ENCODE peak calls at places on chromosomes 11 and 22, in eight cellular contexts. One of them, this sample, is unnamed.

GRCh38 chr11:86676533-86677154 is 4.2 kb upstream of the ME3 start:
- DNase-seq in kidney: peak
- DNase-seq in stimulated activated CD4-positive, alpha-beta T cell treated with anti-CD3 and anti-CD28 coated beads, Interleukin-12 subunit alpha, Interleukin-12 subunit beta, amount 100 ng/mL, for 4 hours: no peak
- DNase-seq in 8988T: peak
- DNase-seq in mesendoderm: peak
- DNase-seq in amniotic stem cell: no peak
- DNase-seq in EL: peak
- DNase-seq in memory B cell: no peak
- DNase-seq in this sample: no peak

GRCh38 chr22:46993626-46994025 is 231.2 kb downstream of the TBC1D22A start:
- DNase-seq in kidney: peak
- DNase-seq in stimulated activated CD4-positive, alpha-beta T cell treated with anti-CD3 and anti-CD28 coated beads, Interleukin-12 subunit alpha, Interleukin-12 subunit beta, amount 100 ng/mL, for 4 hours: no peak
- DNase-seq in 8988T: no peak
- DNase-seq in mesendoderm: peak
- DNase-seq in amniotic stem cell: no peak
- DNase-seq in EL: no peak
- DNase-seq in memory B cell: no peak
- DNase-seq in this sample: peak

GRCh38 chr11:4084406-4084805 is 10.2 kb upstream of the RRM1 start:
- DNase-seq in kidney: no peak
- DNase-seq in stimulated activated CD4-positive, alpha-beta T cell treated with anti-CD3 and anti-CD28 coated beads, Interleukin-12 subunit alpha, Interleukin-12 subunit beta, amount 100 ng/mL, for 4 hours: no peak
- DNase-seq in 8988T: no peak
- DNase-seq in mesendoderm: no peak
- DNase-seq in amniotic stem cell: no peak
- DNase-seq in EL: no peak
- DNase-seq in memory B cell: no peak
- DNase-seq in this sample: no peak

GRCh38 chr11:61712301-61712700 is 32.1 kb downstream of the DAGLA start:
- DNase-seq in kidney: no peak
- DNase-seq in stimulated activated CD4-positive, alpha-beta T cell treated with anti-CD3 and anti-CD28 coated beads, Interleukin-12 subunit alpha, Interleukin-12 subunit beta, amount 100 ng/mL, for 4 hours: no peak
- DNase-seq in 8988T: no peak
- DNase-seq in mesendoderm: no peak
- DNase-seq in amniotic stem cell: no peak
- DNase-seq in EL: no peak
- DNase-seq in memory B cell: no peak
- DNase-seq in this sample: no peak

GRCh38 chr11:3810951-3811350 is 2.6 kb downstream of the PGAP2 start:
- DNase-seq in kidney: no peak
- DNase-seq in stimulated activated CD4-positive, alpha-beta T cell treated with anti-CD3 and anti-CD28 coated beads, Interleukin-12 subunit alpha, Interleukin-12 subunit beta, amount 100 ng/mL, for 4 hours: no peak
- DNase-seq in 8988T: no peak
- DNase-seq in mesendoderm: no peak
- DNase-seq in amniotic stem cell: no peak
- DNase-seq in EL: no peak
- DNase-seq in memory B cell: no peak
- DNase-seq in this sample: no peak

GRCh38 chr11:83319346-83319745 is 33.2 kb upstream of the CCDC90B start:
- DNase-seq in kidney: no peak
- DNase-seq in stimulated activated CD4-positive, alpha-beta T cell treated with anti-CD3 and anti-CD28 coated beads, Interleukin-12 subunit alpha, Interleukin-12 subunit beta, amount 100 ng/mL, for 4 hours: no peak
- DNase-seq in 8988T: no peak
- DNase-seq in mesendoderm: no peak
- DNase-seq in amniotic stem cell: no peak
- DNase-seq in EL: no peak
- DNase-seq in memory B cell: no peak
- DNase-seq in this sample: no peak

GRCh38 chr22:29765905-29766631 is 739 bp downstream of the ZMAT5 start:
- DNase-seq in kidney: peak
- DNase-seq in stimulated activated CD4-positive, alpha-beta T cell treated with anti-CD3 and anti-CD28 coated beads, Interleukin-12 subunit alpha, Interleukin-12 subunit beta, amount 100 ng/mL, for 4 hours: peak
- DNase-seq in 8988T: no peak
- DNase-seq in mesendoderm: no peak
- DNase-seq in amniotic stem cell: no peak
- DNase-seq in EL: peak
- DNase-seq in memory B cell: no peak
- DNase-seq in this sample: no peak

GRCh38 chr11:10519630-10520029 is 21.4 kb downstream of the RNF141 start:
- DNase-seq in kidney: no peak
- DNase-seq in stimulated activated CD4-positive, alpha-beta T cell treated with anti-CD3 and anti-CD28 coated beads, Interleukin-12 subunit alpha, Interleukin-12 subunit beta, amount 100 ng/mL, for 4 hours: no peak
- DNase-seq in 8988T: no peak
- DNase-seq in mesendoderm: no peak
- DNase-seq in amniotic stem cell: no peak
- DNase-seq in EL: no peak
- DNase-seq in memory B cell: no peak
- DNase-seq in this sample: no peak

GRCh38 chr22:22070371-22070824 is 87.8 kb upstream of the TOP3B start:
- DNase-seq in kidney: no peak
- DNase-seq in stimulated activated CD4-positive, alpha-beta T cell treated with anti-CD3 and anti-CD28 coated beads, Interleukin-12 subunit alpha, Interleukin-12 subunit beta, amount 100 ng/mL, for 4 hours: no peak
- DNase-seq in 8988T: no peak
- DNase-seq in mesendoderm: no peak
- DNase-seq in amniotic stem cell: no peak
- DNase-seq in EL: no peak
- DNase-seq in memory B cell: no peak
- DNase-seq in this sample: no peak

GRCh38 chr11:100687630-100688395 is 725 bp downstream of the ARHGAP42 start:
- DNase-seq in kidney: peak
- DNase-seq in stimulated activated CD4-positive, alpha-beta T cell treated with anti-CD3 and anti-CD28 coated beads, Interleukin-12 subunit alpha, Interleukin-12 subunit beta, amount 100 ng/mL, for 4 hours: no peak
- DNase-seq in 8988T: peak
- DNase-seq in mesendoderm: peak
- DNase-seq in amniotic stem cell: peak
- DNase-seq in EL: peak
- DNase-seq in memory B cell: peak
- DNase-seq in this sample: peak

GRCh38 chr11:125271436-125272064 is 107.0 kb downstream of the PKNOX2 start:
- DNase-seq in kidney: no peak
- DNase-seq in stimulated activated CD4-positive, alpha-beta T cell treated with anti-CD3 and anti-CD28 coated beads, Interleukin-12 subunit alpha, Interleukin-12 subunit beta, amount 100 ng/mL, for 4 hours: no peak
- DNase-seq in 8988T: no peak
- DNase-seq in mesendoderm: no peak
- DNase-seq in amniotic stem cell: no peak
- DNase-seq in EL: no peak
- DNase-seq in memory B cell: no peak
- DNase-seq in this sample: no peak

GRCh38 chr22:46500201-46500600 is 37.2 kb downstream of the CELSR1 start:
- DNase-seq in kidney: peak
- DNase-seq in stimulated activated CD4-positive, alpha-beta T cell treated with anti-CD3 and anti-CD28 coated beads, Interleukin-12 subunit alpha, Interleukin-12 subunit beta, amount 100 ng/mL, for 4 hours: no peak
- DNase-seq in 8988T: no peak
- DNase-seq in mesendoderm: peak
- DNase-seq in amniotic stem cell: no peak
- DNase-seq in EL: no peak
- DNase-seq in memory B cell: no peak
- DNase-seq in this sample: no peak